ENCODE peak calls at places on chromosomes 6 and 20, in six cellular contexts. J is SK-N-SH, T is HepG2, P is HCT116, F is GM12878, W is H1. Z is an unnamed sample.

GRCh38 chr6:125794342-125795137 is 3.8 kb downstream of the NCOA7 start:
- DNase-seq in P (no peak), W (no peak), T (no peak), J (no peak), F (no peak), Z (no peak)

GRCh38 chr6:31091680-31092079 is 20.7 kb downstream of the C6orf15 start:
- DNase-seq in P (no peak), J (no peak), F (no peak), T (no peak), W (no peak), Z (no peak)

GRCh38 chr20:6122873-6123649 is at the start of gene FERMT1:
- DNase-seq in T (peak; percentile 84), P (peak; percentile 78), F (no peak), W (peak; percentile 61), J (peak; percentile 82), Z (peak; percentile 84)

GRCh38 chr6:109706513-109706912 is 15.4 kb downstream of the FIG4 start:
- DNase-seq in P (no peak), J (no peak), F (no peak), T (no peak), W (no peak), Z (no peak)

GRCh38 chr20:11195169-11195568 is 521.4 kb upstream of the JAG1 start:
- DNase-seq in T (no peak), P (no peak), W (no peak), F (no peak), J (no peak), Z (no peak)

GRCh38 chr6:28965706-28966105 is 39.4 kb downstream of the ZNF311 start:
- DNase-seq in P (no peak), T (no peak), W (no peak), J (no peak), F (no peak), Z (no peak)

GRCh38 chr20:24100370-24101011 is 111.9 kb upstream of the GGTLC1 start:
- DNase-seq in F (no peak), P (peak; percentile 18), J (peak; percentile 53), T (peak; percentile 70), W (no peak), Z (peak; percentile 82)

GRCh38 chr6:139588734-139589418 is 214.4 kb upstream of the CITED2 start:
- DNase-seq in F (no peak), P (no peak), W (no peak), J (no peak), T (peak; percentile 82), Z (peak; percentile 39)

GRCh38 chr6:165573671-165574070 is 89.4 kb downstream of the PDE10A start:
- DNase-seq in W (no peak), F (no peak), T (no peak), J (peak; percentile 49), P (peak; percentile 16), Z (no peak)

GRCh38 chr6:98539669-98540207 is 294.6 kb upstream of the POU3F2 start:
- DNase-seq in P (no peak), F (no peak), T (no peak), J (no peak), W (no peak), Z (peak; percentile 19)

GRCh38 chr6:83546636-83547035 is 34.3 kb downstream of the PRSS35 start:
- DNase-seq in T (no peak), W (no peak), P (no peak), J (no peak), F (no peak), Z (no peak)

GRCh38 chr6:122416825-122417224 is 17.4 kb downstream of the HSF2 start:
- DNase-seq in P (no peak), W (no peak), T (no peak), F (no peak), J (no peak), Z (no peak)

GRCh38 chr6:148973809-148974208 is 227.0 kb downstream of the UST start:
- DNase-seq in W (no peak), F (no peak), J (peak; percentile 27), P (peak; percentile 21), T (no peak), Z (peak; percentile 53)

GRCh38 chr20:63978319-63979220 is 872 bp downstream of the SAMD10 start:
- DNase-seq in P (no peak), T (peak; percentile 79), J (peak; percentile 79), F (no peak), W (no peak), Z (peak; percentile 93)

GRCh38 chr6:109508166-109508860 is 25.3 kb upstream of the ZBTB24 start:
- DNase-seq in J (no peak), F (no peak), W (no peak), P (no peak), T (no peak), Z (no peak)

GRCh38 chr6:45215759-45216158 is 112.4 kb upstream of the RUNX2 start:
- DNase-seq in W (no peak), F (no peak), J (no peak), P (no peak), T (no peak), Z (no peak)

GRCh38 chr6:41836660-41837052 is 49.2 kb downstream of the TOMM6 start:
- DNase-seq in F (no peak), P (no peak), W (no peak), J (no peak), T (no peak), Z (no peak)

GRCh38 chr6:25147191-25147590 is 132.0 kb upstream of the CARMIL1 start:
- DNase-seq in T (no peak), F (peak; percentile 46), W (no peak), J (no peak), P (no peak), Z (no peak)

GRCh38 chr20:31835977-31836852 is 9.2 kb downstream of the FOXS1 start:
- DNase-seq in T (peak; percentile 59), J (peak; percentile 57), W (no peak), F (peak; percentile 23), P (peak; percentile 51), Z (peak; percentile 54)

GRCh38 chr6:81487489-81487888 is 265.0 kb downstream of the TENT5A start:
- DNase-seq in T (no peak), W (no peak), P (no peak), F (no peak), J (no peak), Z (peak; percentile 5)

GRCh38 chr20:58017237-58017969 is 211.1 kb downstream of the ANKRD60 start:
- DNase-seq in P (peak; percentile 89), J (no peak), T (peak; percentile 34), F (no peak), W (no peak), Z (no peak)

GRCh38 chr6:152472325-152472724 is 164.8 kb downstream of the SYNE1 start:
- DNase-seq in J (no peak), F (no peak), T (no peak), P (no peak), W (no peak), Z (no peak)

GRCh38 chr6:31075528-31075927 is 36.8 kb downstream of the C6orf15 start:
- DNase-seq in T (no peak), F (no peak), W (no peak), P (no peak), J (no peak), Z (no peak)

GRCh38 chr6:39835856-39836442 is 43.8 kb downstream of the DAAM2 start:
- DNase-seq in F (no peak), W (no peak), J (no peak), T (no peak), P (no peak), Z (no peak)

GRCh38 chr20:39048000-39048696 is 86.0 kb downstream of the DHX35 start:
- DNase-seq in T (peak; percentile 80), P (peak; percentile 43), F (peak; percentile 36), J (peak; percentile 89), W (peak; percentile 43), Z (peak; percentile 85)

GRCh38 chr6:23533954-23534725 is 591.9 kb upstream of the NRSN1 start:
- DNase-seq in P (no peak), J (no peak), F (no peak), T (no peak), W (no peak), Z (no peak)

GRCh38 chr6:3939964-3940363 is 90.8 kb downstream of the FAM50B start:
- DNase-seq in J (no peak), P (no peak), T (no peak), F (no peak), W (no peak), Z (no peak)

GRCh38 chr6:3939559-3939958 is 90.4 kb downstream of the FAM50B start:
- DNase-seq in P (no peak), W (no peak), J (peak; percentile 31), F (no peak), T (no peak), Z (no peak)

GRCh38 chr6:3946779-3947178 is 97.6 kb downstream of the FAM50B start:
- DNase-seq in W (no peak), J (no peak), P (no peak), F (no peak), T (no peak), Z (peak; percentile 24)

GRCh38 chr6:3940703-3941102 is 91.5 kb downstream of the FAM50B start:
- DNase-seq in P (no peak), T (no peak), F (no peak), W (no peak), J (no peak), Z (no peak)

DNA sequence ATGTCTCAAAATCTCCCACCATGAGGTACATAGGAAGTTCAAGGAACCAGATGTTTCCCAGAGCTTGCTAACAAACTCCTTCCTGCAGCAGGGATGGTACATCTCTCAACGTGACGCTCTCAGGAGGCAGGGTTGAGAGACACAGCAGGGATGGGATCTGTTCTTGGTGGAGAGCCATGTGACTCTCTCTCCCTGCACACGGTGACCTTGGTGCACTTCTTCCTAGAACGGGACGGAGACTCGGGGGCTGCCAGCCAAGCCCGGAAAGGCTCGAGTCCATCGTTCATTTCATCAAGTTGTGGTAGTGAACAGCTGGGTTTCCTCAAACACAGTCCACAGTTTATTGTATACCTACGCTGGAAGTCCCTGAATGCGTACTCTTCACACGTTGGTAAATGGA is 94.2 kb downstream of the FAM50B start:
- DNase-seq in W (no peak), P (no peak), J (no peak), F (no peak), T (no peak), Z (no peak)
- TF ChIP-seq JUND in W (no peak), P (no peak), J (no peak), F (no peak), T (no peak), Z (no peak)

GRCh38 chr20:51456511-51457280 is 85.8 kb downstream of the NFATC2 start:
- DNase-seq in P (peak; percentile 88), F (no peak), W (no peak), T (peak; percentile 78), J (peak; percentile 89), Z (peak; percentile 74)
- TF ChIP-seq JUND in P (peak; percentile 76), F (no peak), W (no peak), T (no peak), J (peak; percentile 79), Z (no peak)

DNA sequence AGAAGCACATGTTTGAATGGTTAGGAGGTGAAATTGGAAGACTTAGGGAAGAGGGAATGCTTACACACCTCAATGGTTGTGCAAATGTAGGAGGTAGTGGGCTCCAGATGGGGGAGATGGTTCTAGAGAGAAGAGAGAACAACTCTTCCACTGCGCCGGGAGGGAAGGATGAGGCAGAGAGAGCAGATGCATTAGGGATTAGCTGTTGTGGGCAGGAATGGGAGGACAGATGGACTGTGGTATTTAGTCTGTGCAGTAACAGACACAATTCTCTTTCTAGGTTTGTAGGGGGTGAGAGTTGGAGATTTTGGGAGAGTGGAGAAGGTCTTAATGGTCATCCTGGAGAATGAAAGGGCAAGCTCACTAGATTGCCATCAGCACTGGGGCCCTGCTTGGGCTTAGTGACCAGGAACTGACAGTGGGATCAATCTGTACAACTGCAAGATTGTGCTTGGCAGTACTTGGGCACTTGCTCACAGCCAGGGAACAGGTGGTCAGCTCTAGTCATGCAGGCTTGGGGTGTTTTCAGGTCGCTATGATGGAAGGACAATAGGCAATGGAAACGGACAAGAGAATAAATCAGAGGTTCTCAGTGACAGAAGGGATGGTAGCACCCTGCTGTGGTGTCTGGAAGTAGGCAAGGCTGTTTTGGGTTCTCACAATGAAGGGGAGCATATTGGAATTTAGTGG is 182.0 kb upstream of the MYLIP start:
- DNase-seq in W (no peak), J (no peak), F (no peak), P (no peak), T (no peak), Z (no peak)
- TF ChIP-seq JUND in W (no peak), J (no peak), F (no peak), P (no peak), T (no peak), Z (no peak)

GRCh38 chr20:51943761-51944160 is 141.4 kb upstream of the SALL4 start:
- DNase-seq in P (no peak), T (no peak), W (no peak), J (no peak), F (no peak), Z (peak; percentile 16)
- TF ChIP-seq JUND in P (no peak), T (no peak), W (no peak), J (no peak), F (no peak), Z (no peak)